ENCODE peak calls at places on chromosomes 5 and 9, in five cellular contexts. A, W, N, X and K are unnamed samples.

GRCh38 chr5:3377831-3378230 is 217.8 kb upstream of the IRX1 start:
- DNase-seq in A (no peak), W (no peak), N (no peak), X (no peak), K (no peak)

GRCh38 chr5:72512179-72512860 is 5.1 kb upstream of the ZNF366 start:
- DNase-seq in A (no peak), W (no peak), N (no peak), X (no peak), K (no peak)

GRCh38 chr9:114505187-114506081 is at the start of gene WHRN:
- DNase-seq in A (peak), W (peak), N (peak), X (peak), K (peak)

GRCh38 chr5:141192110-141192725 is at the start of gene PCDHB10:
- DNase-seq in A (no peak), W (no peak), N (no peak), X (peak), K (no peak)

GRCh38 chr5:172417130-172417802 is 37.1 kb downstream of the SH3PXD2B start:
- DNase-seq in A (no peak), W (no peak), N (no peak), X (no peak), K (no peak)

GRCh38 chr9:4828776-4829175 is 36.0 kb downstream of the RCL1 start:
- DNase-seq in A (no peak), W (no peak), N (no peak), X (no peak), K (no peak)

GRCh38 chr9:126722922-126723806 is 81.7 kb upstream of the ZBTB43 start:
- DNase-seq in A (no peak), W (peak), N (peak), X (no peak), K (peak)

GRCh38 chr5:10343486-10343885 is 10.0 kb upstream of the MARCHF6 start:
- DNase-seq in A (no peak), W (no peak), N (no peak), X (no peak), K (no peak)

DNA sequence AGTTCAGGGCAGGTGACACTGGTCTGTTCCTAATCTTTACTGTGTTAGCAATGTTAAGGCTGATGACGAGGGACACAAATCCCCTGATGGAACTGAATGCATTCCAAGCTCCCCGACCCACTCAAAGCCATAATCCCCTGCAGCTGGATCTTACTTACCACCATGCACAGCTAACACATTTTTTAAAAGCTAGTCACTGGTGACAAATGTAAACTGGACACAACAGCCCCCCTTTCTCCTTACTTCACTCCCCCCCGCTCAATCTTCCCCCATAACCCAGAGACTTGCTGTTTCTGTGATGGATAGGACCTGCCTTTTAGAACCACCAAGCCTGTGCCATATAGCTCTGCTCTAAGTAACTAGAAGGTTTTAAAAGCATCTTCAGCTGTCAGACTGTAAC is 44.5 kb downstream of the BNC2 start:
- DNase-seq in A (no peak), W (peak), N (no peak), X (no peak), K (no peak)
- TF ChIP-seq POLR2AphosphoS5 in A (no peak), W (peak), N (no peak), X (no peak), K (no peak)

DNA sequence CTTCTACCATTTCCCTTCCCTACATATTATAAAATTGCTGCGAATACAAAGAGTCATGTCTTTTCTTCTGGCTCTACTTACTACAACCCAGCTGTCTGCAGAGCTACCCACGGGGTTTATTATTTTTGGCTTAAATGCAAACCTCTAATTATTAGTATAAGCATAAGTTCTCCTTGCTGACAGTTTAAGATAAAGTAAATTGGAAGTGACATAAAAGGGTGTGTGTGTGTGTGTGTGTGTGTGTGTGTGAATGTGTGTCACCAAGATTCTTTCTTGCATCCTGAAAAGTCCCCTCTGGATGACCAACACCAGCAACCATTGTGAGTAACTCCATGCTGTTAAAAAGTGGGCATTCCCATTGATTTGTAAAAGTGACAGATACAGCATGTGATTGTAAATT is 803.8 kb upstream of the ZNF608 start:
- DNase-seq in A (no peak), W (no peak), N (no peak), X (no peak), K (no peak)
- TF ChIP-seq POLR2AphosphoS5 in A (no peak), W (no peak), N (no peak), X (no peak), K (no peak)

DNA sequence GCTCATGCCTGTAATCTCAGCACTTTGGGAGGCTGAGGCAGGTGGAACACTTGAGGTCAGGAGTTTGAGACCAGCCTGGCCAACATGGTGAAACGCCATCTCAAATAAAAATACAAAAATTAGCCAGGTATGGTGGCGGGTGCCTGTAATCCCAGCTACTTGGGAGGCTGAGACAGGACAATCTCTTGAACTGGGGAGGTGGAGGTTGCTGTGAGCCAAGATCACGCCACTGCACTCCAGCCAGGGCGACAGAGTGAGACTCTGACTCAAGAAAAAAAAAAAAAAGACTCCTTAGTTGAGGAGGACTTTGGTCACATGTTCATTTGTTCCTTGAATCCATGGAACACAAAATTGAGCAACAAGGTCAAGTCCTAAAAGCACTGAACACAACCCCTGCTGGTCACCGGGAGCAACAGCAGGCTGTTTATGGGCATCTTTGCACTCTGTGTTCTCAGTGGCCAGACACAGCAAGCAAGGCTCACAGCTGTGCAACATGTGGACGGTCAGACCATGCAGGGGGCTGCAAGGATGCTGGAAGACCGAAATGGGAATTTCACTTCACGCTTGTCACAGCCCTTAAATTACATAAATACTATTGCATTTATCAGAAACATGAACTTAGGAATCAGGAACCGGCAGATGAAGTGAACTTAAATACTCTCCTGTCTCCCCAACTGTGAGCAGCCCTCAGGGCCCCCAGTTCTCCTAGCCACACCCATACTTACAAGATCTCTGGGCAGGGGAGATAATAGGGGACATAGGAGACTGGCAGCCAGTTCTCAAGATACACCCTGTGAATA is 2.8 kb downstream of the GBGT1 start:
- DNase-seq in A (peak), W (peak), N (no peak), X (peak), K (peak)
- TF ChIP-seq POLR2AphosphoS5 in A (peak), W (peak), N (peak), X (no peak), K (no peak)

DNA sequence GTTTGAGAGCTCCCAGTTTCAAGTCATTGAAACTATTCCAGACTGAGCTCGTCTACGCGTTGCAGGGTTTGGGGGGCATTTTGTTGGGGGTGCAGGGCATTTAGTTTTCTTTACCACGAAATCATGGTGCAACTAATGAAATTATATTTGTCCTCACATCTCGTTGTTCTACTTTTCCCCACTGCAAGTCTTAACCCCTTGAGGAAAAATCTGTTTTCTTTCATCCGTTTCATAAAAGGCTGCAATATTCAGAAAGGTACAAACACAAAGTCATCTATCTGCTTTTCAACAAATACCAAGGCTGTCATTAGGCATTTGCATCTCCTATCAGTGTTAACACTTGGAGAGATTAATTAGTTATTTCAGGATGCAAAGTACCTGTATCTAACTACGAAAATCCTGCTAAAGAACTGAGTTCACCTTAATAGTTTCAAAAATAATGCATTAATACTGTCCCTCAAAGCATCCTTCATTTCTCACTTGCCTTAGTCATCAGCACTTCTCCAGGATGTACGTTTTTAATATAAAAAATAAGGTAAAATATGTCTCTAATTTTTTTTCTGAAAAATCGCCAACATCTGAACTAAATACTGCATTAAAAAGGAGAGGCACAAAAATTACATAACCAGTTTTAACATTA is 1.9 kb downstream of the ARRDC3 start:
- DNase-seq in A (no peak), W (no peak), N (no peak), X (no peak), K (no peak)
- TF ChIP-seq POLR2AphosphoS5 in A (no peak), W (peak), N (peak), X (peak), K (no peak)

GRCh38 chr5:143052967-143053682 is 282.9 kb downstream of the ARHGAP26 start:
- DNase-seq in A (no peak), W (no peak), N (no peak), X (no peak), K (no peak)
- TF ChIP-seq POLR2AphosphoS5 in A (no peak), W (no peak), N (no peak), X (no peak), K (no peak)

GRCh38 chr5:37153661-37154060 is 95.5 kb downstream of the CPLANE1 start:
- DNase-seq in A (no peak), W (no peak), N (no peak), X (no peak), K (no peak)
- TF ChIP-seq POLR2AphosphoS5 in A (no peak), W (no peak), N (no peak), X (no peak), K (no peak)

GRCh38 chr5:95720094-95720793 is 10.9 kb upstream of the RHOBTB3 start:
- DNase-seq in A (no peak), W (no peak), N (no peak), X (no peak), K (no peak)
- TF ChIP-seq POLR2AphosphoS5 in A (no peak), W (no peak), N (no peak), X (no peak), K (no peak)

GRCh38 chr9:136340356-136341041 is 13.2 kb downstream of the GPSM1 start:
- DNase-seq in A (no peak), W (no peak), N (peak), X (no peak), K (no peak)
- TF ChIP-seq POLR2AphosphoS5 in A (no peak), W (no peak), N (no peak), X (no peak), K (no peak)